ENCODE peak calls at places on chromosome 13, in seven cellular contexts. One of them, this sample, is unnamed.

GRCh38 chr13:61414686-61415664 is 674 bp downstream of the PCDH20 start:
- DNase-seq in heart left ventricle: no peak
- DNase-seq in cardiac muscle cell: peak; percentile 90
- DNase-seq in caudate nucleus: peak; percentile 32
- DNase-seq in mammary epithelial cell: peak; percentile 6
- DNase-seq in left ventricle myocardium inferior: peak; percentile 28
- DNase-seq in PC-9: peak; percentile 68
- DNase-seq in this sample: peak; percentile 93

GRCh38 chr13:21917046-21918010 is 246.5 kb downstream of the FGF9 start:
- DNase-seq in left ventricle myocardium inferior: no peak
- DNase-seq in mammary epithelial cell: no peak
- DNase-seq in heart left ventricle: no peak
- DNase-seq in PC-9: no peak
- DNase-seq in cardiac muscle cell: no peak
- DNase-seq in caudate nucleus: no peak
- DNase-seq in this sample: no peak

GRCh38 chr13:105518086-105518485 is 1017.4 kb downstream of the EFNB2 start:
- DNase-seq in PC-9: no peak
- DNase-seq in cardiac muscle cell: no peak
- DNase-seq in heart left ventricle: no peak
- DNase-seq in left ventricle myocardium inferior: no peak
- DNase-seq in caudate nucleus: no peak
- DNase-seq in mammary epithelial cell: no peak
- DNase-seq in this sample: no peak

GRCh38 chr13:19060311-19061002 is 121.2 kb downstream of the TUBA3C start:
- DNase-seq in caudate nucleus: no peak
- DNase-seq in left ventricle myocardium inferior: no peak
- DNase-seq in PC-9: no peak
- DNase-seq in mammary epithelial cell: no peak
- DNase-seq in cardiac muscle cell: no peak
- DNase-seq in heart left ventricle: peak; percentile 38
- DNase-seq in this sample: no peak

GRCh38 chr13:92436927-92437326 is 789.7 kb upstream of the GPC6 start:
- DNase-seq in heart left ventricle: no peak
- DNase-seq in left ventricle myocardium inferior: no peak
- DNase-seq in cardiac muscle cell: no peak
- DNase-seq in caudate nucleus: no peak
- DNase-seq in mammary epithelial cell: no peak
- DNase-seq in PC-9: no peak
- DNase-seq in this sample: no peak

GRCh38 chr13:70188567-70188966 is 80.3 kb upstream of the KLHL1 start:
- DNase-seq in left ventricle myocardium inferior: no peak
- DNase-seq in caudate nucleus: no peak
- DNase-seq in mammary epithelial cell: no peak
- DNase-seq in heart left ventricle: no peak
- DNase-seq in cardiac muscle cell: no peak
- DNase-seq in PC-9: no peak
- DNase-seq in this sample: no peak

GRCh38 chr13:36875955-36876354 is 44.1 kb downstream of the SMAD9 start:
- DNase-seq in left ventricle myocardium inferior: no peak
- DNase-seq in caudate nucleus: no peak
- DNase-seq in heart left ventricle: no peak
- DNase-seq in mammary epithelial cell: no peak
- DNase-seq in PC-9: no peak
- DNase-seq in cardiac muscle cell: no peak
- DNase-seq in this sample: no peak

GRCh38 chr13:52377898-52378297 is 28.1 kb downstream of the THSD1 start:
- DNase-seq in PC-9: no peak
- DNase-seq in heart left ventricle: no peak
- DNase-seq in mammary epithelial cell: no peak
- DNase-seq in left ventricle myocardium inferior: no peak
- DNase-seq in caudate nucleus: no peak
- DNase-seq in cardiac muscle cell: no peak
- DNase-seq in this sample: no peak

GRCh38 chr13:52405369-52405766 is 604 bp downstream of the THSD1 start:
- DNase-seq in cardiac muscle cell: no peak
- DNase-seq in PC-9: no peak
- DNase-seq in caudate nucleus: no peak
- DNase-seq in mammary epithelial cell: peak; percentile 23
- DNase-seq in left ventricle myocardium inferior: no peak
- DNase-seq in heart left ventricle: no peak
- DNase-seq in this sample: no peak

GRCh38 chr13:80755925-80756324 is 415.0 kb upstream of the SPRY2 start:
- DNase-seq in heart left ventricle: no peak
- DNase-seq in left ventricle myocardium inferior: no peak
- DNase-seq in caudate nucleus: no peak
- DNase-seq in PC-9: no peak
- DNase-seq in mammary epithelial cell: no peak
- DNase-seq in cardiac muscle cell: no peak
- DNase-seq in this sample: no peak

GRCh38 chr13:24130134-24130792 is 30.3 kb upstream of the SPATA13 start:
- DNase-seq in caudate nucleus: no peak
- DNase-seq in heart left ventricle: no peak
- DNase-seq in mammary epithelial cell: no peak
- DNase-seq in cardiac muscle cell: no peak
- DNase-seq in PC-9: no peak
- DNase-seq in left ventricle myocardium inferior: no peak
- DNase-seq in this sample: peak; percentile 84

GRCh38 chr13:114053026-114053425 is 79.2 kb upstream of the C13orf46 start:
- DNase-seq in left ventricle myocardium inferior: no peak
- DNase-seq in cardiac muscle cell: no peak
- DNase-seq in PC-9: no peak
- DNase-seq in mammary epithelial cell: no peak
- DNase-seq in heart left ventricle: no peak
- DNase-seq in caudate nucleus: no peak
- DNase-seq in this sample: no peak
- H3K27ac ChIP-seq in left ventricle myocardium inferior: no peak overlapping the region
- H3K27ac ChIP-seq in cardiac muscle cell: no peak overlapping the region
- H3K27ac ChIP-seq in PC-9: no peak overlapping the region
- H3K27ac ChIP-seq in mammary epithelial cell: no peak overlapping the region
- H3K27ac ChIP-seq in heart left ventricle: no peak overlapping the region
- H3K27ac ChIP-seq in caudate nucleus: no peak overlapping the region
- H3K27ac ChIP-seq in this sample: no peak overlapping the region

DNA sequence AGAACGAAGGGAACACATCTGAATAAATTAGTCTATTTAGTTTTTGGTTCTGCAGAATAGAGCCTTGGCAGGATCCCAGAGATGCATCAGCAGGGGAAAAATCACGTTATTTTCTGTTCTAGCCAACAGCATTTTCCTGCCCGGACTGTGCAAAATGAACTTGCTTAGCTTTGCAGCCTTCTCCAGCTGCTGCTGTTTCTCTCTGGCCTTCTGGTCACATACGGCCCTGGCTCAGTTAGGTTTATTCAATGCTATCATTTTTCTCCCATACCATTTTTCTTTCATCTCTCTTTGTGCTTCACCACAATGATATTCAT is 110.4 kb upstream of the KL start:
- DNase-seq in left ventricle myocardium inferior: no peak
- DNase-seq in PC-9: no peak
- DNase-seq in caudate nucleus: no peak
- DNase-seq in mammary epithelial cell: no peak
- DNase-seq in cardiac muscle cell: no peak
- DNase-seq in heart left ventricle: no peak
- DNase-seq in this sample: no peak
- H3K27ac ChIP-seq in left ventricle myocardium inferior: no peak overlapping the region
- H3K27ac ChIP-seq in PC-9: peak overlapping the region; percentile 71
- H3K27ac ChIP-seq in caudate nucleus: peak overlapping the region; percentile 59
- H3K27ac ChIP-seq in mammary epithelial cell: no peak overlapping the region
- H3K27ac ChIP-seq in cardiac muscle cell: no peak overlapping the region
- H3K27ac ChIP-seq in heart left ventricle: no peak overlapping the region
- H3K27ac ChIP-seq in this sample: no peak overlapping the region

GRCh38 chr13:67977081-67977480 is 746.9 kb upstream of the PCDH9 start:
- DNase-seq in mammary epithelial cell: no peak
- DNase-seq in caudate nucleus: no peak
- DNase-seq in cardiac muscle cell: no peak
- DNase-seq in left ventricle myocardium inferior: no peak
- DNase-seq in PC-9: no peak
- DNase-seq in heart left ventricle: no peak
- DNase-seq in this sample: no peak
- H3K27ac ChIP-seq in mammary epithelial cell: no peak overlapping the region
- H3K27ac ChIP-seq in caudate nucleus: no peak overlapping the region
- H3K27ac ChIP-seq in cardiac muscle cell: no peak overlapping the region
- H3K27ac ChIP-seq in left ventricle myocardium inferior: no peak overlapping the region
- H3K27ac ChIP-seq in PC-9: no peak overlapping the region
- H3K27ac ChIP-seq in heart left ventricle: no peak overlapping the region
- H3K27ac ChIP-seq in this sample: no peak overlapping the region

GRCh38 chr13:110455941-110456340 is 105.6 kb downstream of the RAB20 start:
- DNase-seq in caudate nucleus: peak; percentile 74
- DNase-seq in PC-9: peak; percentile 78
- DNase-seq in cardiac muscle cell: peak; percentile 80
- DNase-seq in heart left ventricle: peak; percentile 85
- DNase-seq in left ventricle myocardium inferior: peak; percentile 74
- DNase-seq in mammary epithelial cell: peak; percentile 67
- DNase-seq in this sample: peak; percentile 87

GRCh38 chr13:110456550-110456949 is 105.0 kb downstream of the RAB20 start:
- DNase-seq in PC-9: no peak
- DNase-seq in left ventricle myocardium inferior: no peak
- DNase-seq in mammary epithelial cell: no peak
- DNase-seq in cardiac muscle cell: no peak
- DNase-seq in heart left ventricle: no peak
- DNase-seq in caudate nucleus: no peak
- DNase-seq in this sample: no peak

GRCh38 chr13:110458017-110458416 is 103.5 kb downstream of the RAB20 start:
- DNase-seq in heart left ventricle: no peak
- DNase-seq in PC-9: no peak
- DNase-seq in left ventricle myocardium inferior: no peak
- DNase-seq in cardiac muscle cell: no peak
- DNase-seq in mammary epithelial cell: no peak
- DNase-seq in caudate nucleus: no peak
- DNase-seq in this sample: no peak

GRCh38 chr13:110457361-110457760 is 104.2 kb downstream of the RAB20 start:
- DNase-seq in left ventricle myocardium inferior: no peak
- DNase-seq in PC-9: no peak
- DNase-seq in mammary epithelial cell: no peak
- DNase-seq in cardiac muscle cell: no peak
- DNase-seq in heart left ventricle: no peak
- DNase-seq in caudate nucleus: no peak
- DNase-seq in this sample: no peak

GRCh38 chr13:110458594-110459365 is 102.7 kb downstream of the RAB20 start:
- DNase-seq in caudate nucleus: no peak
- DNase-seq in left ventricle myocardium inferior: no peak
- DNase-seq in PC-9: no peak
- DNase-seq in heart left ventricle: no peak
- DNase-seq in cardiac muscle cell: no peak
- DNase-seq in mammary epithelial cell: no peak
- DNase-seq in this sample: no peak
- H3K27ac ChIP-seq in caudate nucleus: no peak overlapping the region
- H3K27ac ChIP-seq in left ventricle myocardium inferior: no peak overlapping the region
- H3K27ac ChIP-seq in PC-9: no peak overlapping the region
- H3K27ac ChIP-seq in heart left ventricle: no peak overlapping the region
- H3K27ac ChIP-seq in cardiac muscle cell: no peak overlapping the region
- H3K27ac ChIP-seq in mammary epithelial cell: no peak overlapping the region
- H3K27ac ChIP-seq in this sample: no peak overlapping the region

GRCh38 chr13:97278395-97279078 is 56.4 kb downstream of the MBNL2 start:
- DNase-seq in caudate nucleus: no peak
- DNase-seq in left ventricle myocardium inferior: no peak
- DNase-seq in mammary epithelial cell: peak; percentile 77
- DNase-seq in heart left ventricle: no peak
- DNase-seq in cardiac muscle cell: no peak
- DNase-seq in PC-9: no peak
- DNase-seq in this sample: peak; percentile 19
- H3K27ac ChIP-seq in caudate nucleus: no peak overlapping the region
- H3K27ac ChIP-seq in left ventricle myocardium inferior: peak overlapping the region; percentile 52
- H3K27ac ChIP-seq in mammary epithelial cell: peak overlapping the region; percentile 93
- H3K27ac ChIP-seq in heart left ventricle: no peak overlapping the region
- H3K27ac ChIP-seq in cardiac muscle cell: no peak overlapping the region
- H3K27ac ChIP-seq in PC-9: peak overlapping the region; percentile 61
- H3K27ac ChIP-seq in this sample: no peak overlapping the region

This sample was measured in small intestine.